ENCODE peak calls at places on chromosomes 13 and 19, in nine cellular contexts. Z is testis; D is GM23338; L is CD8-positive, alpha-beta T cell; I is CD8-positive, alpha-beta memory T cell; B is iPS DF 6.9; A is CD4-positive, CD25-positive, alpha-beta regulatory T cell; X is prostate gland; Y is tibial artery. R is an unnamed sample. For H3K36me3, the result is how much of the 10 kb centered on the place peaks cover.

GRCh38 chr13:106473174-106473573 is 62.3 kb downstream of the EFNB2 start:
- DNase-seq in I (no peak), A (no peak), Z (peak), D (no peak), Y (no peak), B (no peak), X (no peak), L (no peak), R (no peak)

GRCh38 chr19:56477429-56478338 is 539 bp upstream of the ZNF667 start:
- DNase-seq in X (peak), L (peak), I (no peak), Y (peak), Z (peak), D (peak), B (peak), A (peak), R (peak)

GRCh38 chr19:1133471-1133929 is 29.7 kb downstream of the GPX4 start:
- DNase-seq in I (peak), X (no peak), Y (no peak), D (peak), Z (peak), L (peak), A (peak), B (no peak), R (no peak)

GRCh38 chr19:7869910-7870511 is 4.2 kb downstream of the PRR36 start:
- DNase-seq in D (peak), Y (no peak), A (no peak), Z (peak), X (no peak), L (peak), I (peak), B (no peak), R (no peak)

GRCh38 chr19:1276620-1277007 is 1.3 kb downstream of the FAM174C start:
- DNase-seq in Y (no peak), L (no peak), Z (no peak), D (no peak), B (no peak), I (no peak), X (peak), A (no peak), R (no peak)

GRCh38 chr13:37835392-37835791 is 34.2 kb downstream of the TRPC4 start:
- DNase-seq in X (no peak), Z (no peak), I (no peak), Y (no peak), D (no peak), A (no peak), L (no peak), B (no peak), R (no peak)

GRCh38 chr13:101751488-101751887 is 299.0 kb downstream of the ITGBL1 start:
- DNase-seq in Z (no peak), X (no peak), I (no peak), L (no peak), D (peak), B (no peak), Y (no peak), A (no peak), R (no peak)

GRCh38 chr19:15234525-15235130 is 2.4 kb upstream of the EPHX3 start:
- DNase-seq in B (no peak), A (no peak), L (no peak), X (no peak), I (no peak), Z (no peak), Y (no peak), D (no peak), R (no peak)

GRCh38 chr13:64551755-64552154 is 2678.4 kb downstream of the PCDH9 start:
- DNase-seq in Z (no peak), X (no peak), D (no peak), B (no peak), L (no peak), Y (no peak), A (no peak), I (no peak), R (no peak)

GRCh38 chr13:42553098-42554046 is 20.6 kb upstream of the TNFSF11 start:
- DNase-seq in Y (no peak), B (no peak), A (no peak), X (peak), L (no peak), I (no peak), Z (no peak), D (no peak), R (no peak)

GRCh38 chr19:39542198-39542597 is 2.2 kb upstream of the EID2 start:
- DNase-seq in B (no peak), X (no peak), D (peak), A (no peak), I (no peak), Y (no peak), Z (no peak), L (no peak), R (no peak)

GRCh38 chr19:28727133-28727834 is 485.7 kb downstream of the UQCRFS1 start:
- DNase-seq in Z (peak), L (no peak), X (no peak), I (no peak), D (peak), A (peak), B (peak), Y (no peak), R (no peak)

GRCh38 chr13:75993823-75994222 is 357.7 kb downstream of the LMO7 start:
- DNase-seq in Z (no peak), D (no peak), L (no peak), I (no peak), A (no peak), B (no peak), X (no peak), Y (no peak), R (no peak)

GRCh38 chr19:1668339-1669123 is 16.1 kb upstream of the TCF3 start:
- DNase-seq in Z (no peak), Y (no peak), D (peak), I (no peak), X (no peak), L (no peak), B (no peak), A (no peak), R (no peak)

GRCh38 chr13:83220241-83220640 is 662.0 kb downstream of the SLITRK1 start:
- DNase-seq in Y (no peak), I (no peak), L (no peak), X (no peak), D (no peak), B (no peak), Z (no peak), A (no peak), R (no peak)

GRCh38 chr13:114225610-114226009 is 9.1 kb upstream of the CDC16 start:
- DNase-seq in X (no peak), D (no peak), Z (no peak), A (no peak), L (no peak), Y (no peak), B (no peak), I (no peak), R (no peak)

GRCh38 chr13:23642110-23642509 is 71.9 kb downstream of the TNFRSF19 start:
- DNase-seq in A (no peak), Y (no peak), D (no peak), B (no peak), Z (no peak), X (no peak), I (no peak), L (no peak), R (no peak)

GRCh38 chr13:50842711-50843255 is 709 bp downstream of the DLEU7 start:
- DNase-seq in Y (no peak), B (no peak), D (peak), Z (no peak), A (no peak), L (no peak), I (no peak), X (no peak), R (no peak)

GRCh38 chr19:4472174-4472974 is at the start of gene HDGFL2:
- DNase-seq in X (no peak), I (no peak), Z (no peak), Y (no peak), A (no peak), L (no peak), D (no peak), B (no peak), R (no peak)

GRCh38 chr19:43576479-43576878 is 878 bp downstream of the PINLYP start:
- DNase-seq in X (no peak), D (no peak), Z (no peak), I (no peak), Y (no peak), B (no peak), L (no peak), A (no peak), R (no peak)

GRCh38 chr13:96850538-96850937 is 143.7 kb downstream of the OXGR1 start:
- DNase-seq in B (no peak), I (no peak), D (no peak), L (no peak), A (no peak), X (no peak), Z (no peak), Y (no peak), R (no peak)

GRCh38 chr13:110347535-110348308 is 40.6 kb downstream of the COL4A2 start:
- DNase-seq in Z (no peak), D (no peak), I (no peak), L (no peak), Y (peak), X (peak), A (no peak), B (no peak), R (peak)

GRCh38 chr13:50123002-50123401 is 107.8 kb downstream of the KCNRG start:
- DNase-seq in A (no peak), Z (no peak), L (no peak), X (no peak), D (no peak), I (no peak), Y (no peak), B (no peak), R (no peak)

GRCh38 chr19:48121909-48122371 is 11.3 kb upstream of the PLA2G4C start:
- DNase-seq in A (no peak), I (no peak), X (peak), Y (no peak), D (no peak), Z (no peak), L (no peak), B (no peak), R (no peak)

GRCh38 chr19:48127561-48127960 is 16.9 kb upstream of the PLA2G4C start:
- DNase-seq in I (no peak), Z (no peak), X (no peak), Y (no peak), L (no peak), B (no peak), D (no peak), A (no peak), R (no peak)

GRCh38 chr19:48122421-48122820 is 11.8 kb upstream of the PLA2G4C start:
- DNase-seq in I (no peak), A (no peak), L (no peak), X (no peak), Z (no peak), D (no peak), Y (no peak), B (no peak), R (no peak)

GRCh38 chr19:48121066-48121465 is 10.4 kb upstream of the PLA2G4C start:
- DNase-seq in I (no peak), Z (no peak), A (no peak), B (no peak), X (no peak), D (no peak), Y (no peak), L (no peak), R (no peak)

DNA sequence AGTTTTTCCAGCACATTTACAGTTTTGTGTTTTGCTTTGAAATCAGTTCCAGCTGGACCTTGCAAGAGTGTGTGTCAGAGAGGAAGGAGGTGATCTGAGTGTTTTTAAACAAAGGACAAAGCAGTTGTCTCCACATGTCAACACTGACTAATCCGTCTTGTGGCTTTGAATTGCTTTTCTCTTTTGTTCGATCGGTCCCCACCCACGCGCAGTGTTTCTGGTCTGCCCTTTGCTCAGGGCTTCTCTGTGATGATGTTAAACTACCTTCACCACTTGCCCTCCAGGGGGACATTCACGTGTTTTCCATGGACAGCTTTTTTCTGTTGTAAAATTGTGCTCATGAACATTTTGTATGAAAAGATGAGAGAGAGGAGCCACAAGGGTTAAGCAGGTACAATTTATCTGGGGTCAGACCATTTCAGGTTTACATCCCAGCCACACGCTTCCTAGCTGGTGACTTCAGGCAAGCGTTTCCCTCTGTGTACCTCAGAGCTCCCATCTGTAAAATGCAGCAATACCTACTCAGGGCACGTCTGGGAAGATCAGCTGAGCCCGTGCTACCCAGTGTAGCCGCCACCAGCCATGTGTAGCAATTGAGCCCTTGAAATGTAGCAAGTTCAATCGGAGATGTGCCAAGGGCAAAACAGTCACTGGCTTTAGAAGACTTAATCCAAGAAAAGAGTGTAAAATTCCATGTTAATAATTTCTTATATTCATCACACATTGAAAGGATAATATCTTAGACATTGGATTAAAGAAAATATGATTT is 13.5 kb upstream of the PLA2G4C start:
- DNase-seq in D (no peak), L (no peak), X (no peak), Z (peak), A (no peak), Y (no peak), B (no peak), I (no peak), R (no peak)
- H3K27ac ChIP-seq in D (no peak), L (no peak), X (no peak), Z (no peak), A (no peak), Y (no peak), B (no peak), I (no peak), R (no peak)

DNA sequence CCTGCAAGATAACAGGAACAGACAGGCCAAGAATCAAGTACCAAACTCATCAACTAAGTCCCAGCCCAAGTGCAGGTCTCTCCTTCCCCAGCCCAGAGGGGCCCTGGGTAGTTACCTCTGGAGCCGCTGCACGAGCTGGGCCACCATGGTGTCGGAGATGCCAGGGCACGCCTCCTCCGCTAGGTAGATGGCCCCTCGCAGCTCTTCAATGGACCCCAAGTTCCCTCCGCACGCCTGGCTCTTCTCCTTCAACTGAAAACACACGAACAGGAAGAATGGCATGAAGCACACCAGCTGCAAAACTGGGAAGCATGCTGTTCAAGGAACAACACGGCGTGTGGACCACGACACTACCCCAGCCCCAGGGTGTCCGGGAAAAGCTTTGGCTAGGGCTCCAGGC is 119.9 kb downstream of the STK24 start:
- DNase-seq in X (no peak), A (no peak), Z (no peak), Y (no peak), D (no peak), L (no peak), I (no peak), B (no peak), R (no peak)
- H3K36me3 ChIP-seq in X (under half), A (half or more), Z (under half), Y (under half), D (under half), L (under half), I (under half), B (under half), R (under half)

GRCh38 chr13:63414247-63414646 is 1998.6 kb upstream of the PCDH20 start:
- DNase-seq in D (no peak), L (no peak), Z (no peak), I (no peak), Y (no peak), A (no peak), X (no peak), B (no peak), R (no peak)
- H3K27ac ChIP-seq in D (no peak), L (no peak), Z (no peak), I (no peak), Y (no peak), A (no peak), X (no peak), B (no peak), R (no peak)

GRCh38 chr13:113186061-113186900 is 22.2 kb downstream of the PCID2 start:
- DNase-seq in Z (no peak), I (no peak), L (no peak), A (no peak), D (no peak), X (no peak), B (no peak), Y (no peak), R (no peak)
- H3K36me3 ChIP-seq in Z (under half), I (under half), L (under half), A (half or more), D (half or more), X (under half), B (under half), Y (under half), R (under half)

GRCh38 chr13:100306444-100306999 is 217.6 kb downstream of the PCCA start:
- DNase-seq in L (no peak), B (no peak), I (no peak), Z (no peak), A (no peak), D (peak), X (no peak), Y (no peak), R (no peak)
- H3K27ac ChIP-seq in L (no peak), B (no peak), I (no peak), Z (no peak), A (no peak), D (peak), X (no peak), Y (no peak), R (no peak)

DNA sequence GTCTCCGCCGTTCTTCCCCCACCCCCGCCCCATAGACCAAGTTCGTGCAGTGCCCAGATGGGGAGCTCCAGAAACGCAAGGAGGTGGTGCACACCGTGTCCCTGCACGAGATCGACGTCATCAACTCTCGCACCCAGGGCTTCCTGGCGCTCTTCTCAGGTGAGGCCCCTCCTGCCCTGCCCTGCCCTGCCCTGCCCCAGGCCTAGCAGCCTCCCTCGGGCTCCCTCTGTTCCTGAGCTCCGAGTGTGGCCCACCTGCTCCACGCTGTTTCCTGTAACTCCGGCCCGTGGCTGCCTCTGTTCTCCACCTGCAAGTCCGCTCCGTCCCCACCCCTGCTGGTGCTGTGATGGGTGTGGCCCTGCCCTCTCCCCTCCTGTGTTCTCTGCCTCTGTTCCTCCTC is 6.4 kb downstream of the LHB start:
- DNase-seq in X (no peak), Y (no peak), I (no peak), L (no peak), Z (no peak), A (no peak), B (no peak), D (no peak), R (no peak)
- H3K36me3 ChIP-seq in X (under half), Y (half or more), I (under half), L (under half), Z (under half), A (under half), B (under half), D (under half), R (under half)

R was measured in thoracic aorta.